ENCODE peak calls at places on chromosomes 1 and 21, in five cellular contexts. M is fibroblast of pulmonary artery, Z is dorsolateral prefrontal cortex, S is colonic mucosa, T is spleen. I is an unnamed sample.

GRCh38 chr1:199747984-199748383 is 279.5 kb upstream of the NR5A2 start:
- DNase-seq in M (no peak), Z (no peak), S (no peak), T (no peak), I (no peak)

GRCh38 chr1:77948841-77949424 is 29.9 kb downstream of the FUBP1 start:
- DNase-seq in M (peak), Z (no peak), S (no peak), T (no peak), I (peak)

GRCh38 chr1:24021403-24022266 is 41.5 kb upstream of the SRSF10 start:
- DNase-seq in M (no peak), Z (no peak), S (peak), T (no peak), I (peak)

GRCh38 chr21:22855581-22855980 is 1857.4 kb downstream of the NCAM2 start:
- DNase-seq in M (no peak), Z (no peak), S (no peak), T (no peak), I (no peak)

GRCh38 chr21:32496536-32496935 is 84.0 kb downstream of the EVA1C start:
- DNase-seq in M (no peak), Z (no peak), S (no peak), T (no peak), I (no peak)

GRCh38 chr1:210241121-210241520 is 8.5 kb downstream of the SERTAD4 start:
- DNase-seq in M (no peak), Z (no peak), S (no peak), T (no peak), I (no peak)

GRCh38 chr1:28595412-28596191 is 3.5 kb downstream of the RAB42 start:
- DNase-seq in M (no peak), Z (no peak), S (no peak), T (no peak), I (no peak)

GRCh38 chr21:26288033-26288432 is 117.5 kb upstream of the APP start:
- DNase-seq in M (no peak), Z (no peak), S (no peak), T (no peak), I (no peak)

GRCh38 chr1:164610528-164611222 is 51.7 kb downstream of the PBX1 start:
- DNase-seq in M (no peak), Z (no peak), S (no peak), T (no peak), I (no peak)

GRCh38 chr1:193013005-193013404 is 46.2 kb downstream of the UCHL5 start:
- DNase-seq in M (peak), Z (no peak), S (no peak), T (no peak), I (no peak)

GRCh38 chr1:58815680-58816071 is 31.8 kb upstream of the JUN start:
- DNase-seq in M (peak), Z (no peak), S (peak), T (no peak), I (peak)

GRCh38 chr21:16407403-16408279 is 677.9 kb downstream of the USP25 start:
- DNase-seq in M (no peak), Z (no peak), S (no peak), T (no peak), I (no peak)

GRCh38 chr1:172105230-172105629 is 263.9 kb downstream of the DNM3 start:
- DNase-seq in M (no peak), Z (no peak), S (no peak), T (no peak), I (no peak)

GRCh38 chr21:20302084-20302483 is 696.1 kb upstream of the NCAM2 start:
- DNase-seq in M (no peak), Z (no peak), S (no peak), T (no peak), I (no peak)

GRCh38 chr1:53557369-53557768 is 98.2 kb downstream of the DMRTB1 start:
- DNase-seq in M (no peak), Z (peak), S (no peak), T (peak), I (no peak)

GRCh38 chr1:116871772-116872146 is 38.0 kb upstream of the PTGFRN start:
- DNase-seq in M (peak), Z (no peak), S (no peak), T (no peak), I (no peak)

GRCh38 chr1:15998929-15999328 is 5.1 kb upstream of the SRARP start:
- DNase-seq in M (no peak), Z (no peak), S (no peak), T (peak), I (no peak)

GRCh38 chr1:223670458-223671159 is 5.1 kb upstream of the CAPN8 start:
- DNase-seq in M (peak), Z (no peak), S (peak), T (no peak), I (peak)

GRCh38 chr1:218584418-218585155 is 239.5 kb downstream of the TGFB2 start:
- DNase-seq in M (no peak), Z (no peak), S (no peak), T (no peak), I (peak)

GRCh38 chr1:60949154-60949825 is 133.1 kb upstream of the NFIA start:
- DNase-seq in M (no peak), Z (no peak), S (no peak), T (no peak), I (no peak)

GRCh38 chr1:240031009-240031408 is 60.7 kb upstream of the FMN2 start:
- DNase-seq in M (peak), Z (no peak), S (no peak), T (no peak), I (no peak)

GRCh38 chr1:202131956-202132821 is 9.5 kb downstream of the GPR37L1 start:
- DNase-seq in M (no peak), Z (peak), S (no peak), T (no peak), I (peak)

GRCh38 chr1:79396901-79397300 is 390.4 kb upstream of the ADGRL4 start:
- DNase-seq in M (no peak), Z (no peak), S (no peak), T (no peak), I (no peak)

GRCh38 chr1:150560576-150560975 is 11.4 kb downstream of the ADAMTSL4 start:
- DNase-seq in M (no peak), Z (no peak), S (no peak), T (peak), I (no peak)

GRCh38 chr1:221778535-221779142 is 36.8 kb upstream of the DUSP10 start:
- DNase-seq in M (no peak), Z (no peak), S (no peak), T (peak), I (no peak)

GRCh38 chr1:48808496-48808895 is 31.8 kb upstream of the BEND5 start:
- DNase-seq in M (no peak), Z (no peak), S (no peak), T (no peak), I (no peak)

GRCh38 chr1:57424231-57425027 is 569 bp upstream of the DAB1 start:
- DNase-seq in M (peak), Z (peak), S (no peak), T (no peak), I (no peak)

GRCh38 chr1:16162163-16162822 is 6.4 kb upstream of the EPHA2 start:
- DNase-seq in M (no peak), Z (no peak), S (peak), T (no peak), I (no peak)

GRCh38 chr1:30524840-30525617 is 198.4 kb downstream of the MATN1 start:
- DNase-seq in M (no peak), Z (no peak), S (no peak), T (peak), I (no peak)

GRCh38 chr1:30525980-30526651 is 197.3 kb downstream of the MATN1 start:
- DNase-seq in M (peak), Z (no peak), S (no peak), T (peak), I (no peak)

GRCh38 chr1:30525631-30525979 is 197.8 kb downstream of the MATN1 start:
- DNase-seq in M (no peak), Z (no peak), S (no peak), T (peak), I (no peak)

GRCh38 chr1:30527511-30528140 is 195.8 kb downstream of the MATN1 start:
- DNase-seq in M (no peak), Z (no peak), S (no peak), T (peak), I (no peak)

GRCh38 chr1:30526652-30527345 is 196.6 kb downstream of the MATN1 start:
- DNase-seq in M (no peak), Z (no peak), S (no peak), T (peak), I (no peak)
- H3K4me3 ChIP-seq in M (no peak), Z (no peak), S (no peak), T (no peak), I (no peak)

DNA sequence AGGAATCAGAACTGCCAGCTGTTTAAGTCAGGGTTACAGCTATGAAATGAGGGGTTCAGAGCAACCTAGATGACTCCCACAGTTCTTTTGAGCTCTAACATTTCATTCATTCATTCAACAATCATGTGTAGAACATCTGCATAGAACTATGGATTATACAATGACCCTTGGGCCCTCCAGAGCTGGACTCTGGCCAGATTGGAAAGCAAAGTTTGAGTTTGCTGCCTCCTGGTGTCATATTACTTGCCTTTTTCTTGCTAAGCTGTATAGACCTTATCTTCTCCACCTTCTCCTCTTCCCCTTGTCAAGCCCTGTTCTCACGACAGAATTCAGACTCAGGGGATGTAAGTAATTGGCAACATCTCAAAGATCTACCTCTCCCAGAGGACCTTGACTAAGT is 4.0 kb downstream of the CASQ2 start:
- DNase-seq in M (peak), Z (no peak), S (peak), T (no peak), I (peak)
- TF ChIP-seq CTCF in M (peak), Z (no peak), S (no peak), T (no peak), I (peak)

DNA sequence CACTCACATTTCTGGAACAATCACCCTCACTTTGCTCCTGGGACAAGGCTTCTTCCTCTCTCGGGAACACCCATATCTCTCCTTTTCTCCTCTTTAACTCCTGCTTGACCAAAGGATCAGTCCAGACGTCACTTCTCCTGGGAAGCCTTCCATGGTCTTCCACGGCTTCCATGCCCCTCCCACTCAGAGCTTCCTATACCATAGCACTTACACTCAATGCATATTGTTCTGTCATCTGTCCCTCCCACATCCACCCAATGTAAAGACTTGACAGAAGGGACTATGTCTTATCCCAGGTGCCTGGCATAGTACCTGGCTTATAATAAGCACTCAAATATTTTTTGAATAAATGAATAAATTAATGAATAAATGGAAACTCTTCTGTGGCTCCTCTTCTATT is 28.2 kb downstream of the CD34 start:
- DNase-seq in M (no peak), Z (no peak), S (no peak), T (no peak), I (no peak)
- H3K4me3 ChIP-seq in M (no peak), Z (no peak), S (no peak), T (no peak), I (no peak)

GRCh38 chr1:6490181-6491075 is 1.0 kb downstream of the PLEKHG5 start:
- DNase-seq in M (peak), Z (no peak), S (peak), T (peak), I (peak)
- TF ChIP-seq CTCF in M (no peak), Z (no peak), S (peak), T (peak), I (no peak)

GRCh38 chr1:244431166-244431565 is 20.5 kb downstream of the ADSS2 start:
- DNase-seq in M (no peak), Z (no peak), S (no peak), T (no peak), I (no peak)

GRCh38 chr1:244439391-244440032 is 12.2 kb downstream of the ADSS2 start:
- DNase-seq in M (no peak), Z (no peak), S (peak), T (no peak), I (no peak)

GRCh38 chr1:244437108-244437507 is 14.6 kb downstream of the ADSS2 start:
- DNase-seq in M (peak), Z (no peak), S (no peak), T (no peak), I (no peak)

GRCh38 chr1:244435562-244436205 is 16.0 kb downstream of the ADSS2 start:
- DNase-seq in M (peak), Z (no peak), S (no peak), T (no peak), I (no peak)

GRCh38 chr1:244436336-244437102 is 15.2 kb downstream of the ADSS2 start:
- DNase-seq in M (peak), Z (no peak), S (no peak), T (no peak), I (no peak)
- H3K4me3 ChIP-seq in M (no peak), Z (no peak), S (no peak), T (no peak), I (no peak)

GRCh38 chr21:43789276-43790052 is at the start of gene RRP1:
- DNase-seq in M (peak), Z (peak), S (peak), T (peak), I (peak)

GRCh38 chr21:43790053-43790524 is 712 bp downstream of the RRP1 start:
- DNase-seq in M (no peak), Z (no peak), S (no peak), T (no peak), I (no peak)

GRCh38 chr21:43785134-43785533 is 4.2 kb upstream of the RRP1 start:
- DNase-seq in M (no peak), Z (no peak), S (no peak), T (no peak), I (no peak)

GRCh38 chr21:43786423-43787179 is 2.8 kb upstream of the RRP1 start:
- DNase-seq in M (no peak), Z (no peak), S (no peak), T (peak), I (no peak)

DNA sequence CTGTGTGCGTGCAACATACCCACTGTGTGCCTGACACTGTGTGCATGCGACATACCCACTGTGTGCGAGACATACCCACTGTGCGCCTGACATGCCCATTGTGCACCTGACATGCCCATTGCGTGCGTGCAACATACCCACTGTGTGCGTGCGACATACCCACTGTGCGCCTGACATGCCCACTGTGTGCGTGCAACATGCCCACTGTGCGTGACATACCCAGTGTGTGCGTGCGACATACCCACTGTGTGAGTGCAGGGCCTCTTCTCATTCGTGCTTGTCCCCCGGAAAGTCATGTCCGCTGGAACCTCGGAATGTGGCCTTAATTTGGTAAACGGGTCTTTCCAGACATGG is 2.2 kb upstream of the RRP1 start:
- DNase-seq in M (no peak), Z (no peak), S (no peak), T (peak), I (no peak)
- TF ChIP-seq CTCF in M (no peak), Z (no peak), S (no peak), T (no peak), I (no peak)

GRCh38 chr1:90864681-90865080 is 147.6 kb upstream of the BARHL2 start:
- DNase-seq in M (no peak), Z (no peak), S (no peak), T (no peak), I (no peak)
- H3K4me3 ChIP-seq in M (no peak), Z (no peak), S (no peak), T (no peak), I (no peak)

I was measured in Caco-2.